ENCODE peak calls at places on chromosomes 7 and 10, in six cellular contexts. D is CD4-positive, alpha-beta T cell; T is activated CD4-positive, alpha-beta T cell treated with anti-CD3 and anti-CD28 coated beads for 36 hours; W is NCI-H1092 treated with DMSO at 0.1 percent for 48 hours; Y is SW480; I is IMR-90. E is an unnamed sample.

GRCh38 chr10:18340496-18341051 is 200.3 kb downstream of the CACNB2 start:
- DNase-seq in W (no peak), I (peak), Y (no peak), D (no peak), T (no peak), E (no peak)

GRCh38 chr7:100091411-100092181 is 2.8 kb downstream of the COPS6 start:
- DNase-seq in Y (no peak), I (peak), D (no peak), T (peak), W (no peak), E (no peak)

GRCh38 chr7:131031100-131031868 is 296.4 kb upstream of the MKLN1 start:
- DNase-seq in I (no peak), D (no peak), T (peak), Y (no peak), W (no peak), E (no peak)

GRCh38 chr10:125004571-125005311 is 62.8 kb downstream of the ZRANB1 start:
- DNase-seq in T (no peak), I (no peak), D (no peak), W (no peak), Y (no peak), E (no peak)

GRCh38 chr10:31650010-31650409 is 278.6 kb downstream of the ARHGAP12 start:
- DNase-seq in T (no peak), D (no peak), Y (no peak), I (peak), W (no peak), E (no peak)

GRCh38 chr10:4982764-4983226 is 19.6 kb downstream of the AKR1C1 start:
- DNase-seq in Y (no peak), W (no peak), D (no peak), T (no peak), I (peak), E (no peak)

GRCh38 chr10:6062101-6062771 is at the start of gene IL2RA:
- DNase-seq in D (no peak), W (no peak), T (peak), I (no peak), Y (no peak), E (peak)

GRCh38 chr10:35995515-35995914 is 353.4 kb upstream of the FZD8 start:
- DNase-seq in W (no peak), T (no peak), Y (no peak), D (no peak), I (no peak), E (no peak)

GRCh38 chr10:71812016-71812912 is 38.8 kb downstream of the PSAP start:
- DNase-seq in T (peak), I (peak), Y (peak), W (peak), D (peak), E (peak)

GRCh38 chr7:21916629-21917028 is 29.1 kb downstream of the CDCA7L start:
- DNase-seq in D (no peak), Y (no peak), T (no peak), W (no peak), I (no peak), E (no peak)

GRCh38 chr10:17873946-17874345 is 64.8 kb downstream of the MRC1 start:
- DNase-seq in Y (no peak), D (no peak), W (no peak), T (no peak), I (no peak), E (no peak)

GRCh38 chr7:142813262-142813661 is 41.6 kb upstream of the EPHB6 start:
- DNase-seq in Y (peak), D (no peak), T (peak), I (peak), W (no peak), E (no peak)

GRCh38 chr10:11162828-11163599 is 145.3 kb downstream of the CELF2 start:
- DNase-seq in T (peak), W (no peak), I (no peak), D (peak), Y (no peak), E (peak)

GRCh38 chr7:136193940-136194339 is 216.8 kb upstream of the MTPN start:
- DNase-seq in W (no peak), D (no peak), I (no peak), Y (no peak), T (no peak), E (no peak)

GRCh38 chr10:95759233-95759826 is 3.4 kb downstream of the ENTPD1 start:
- DNase-seq in Y (no peak), T (no peak), W (no peak), D (no peak), I (no peak), E (no peak)